ENCODE peak calls at places on chromosome 14, in nine cellular contexts. V is NCI-H1436; Y is stimulated activated CD4-positive, alpha-beta T cell treated with anti-CD3 and anti-CD28 coated beads, TNF-alpha, amount 100 ng/mL, for 48 hours; A is fibroblast of lung; T is HT1080; W is Daoy; B is T-helper 17 cell; I is H4; N is caudate nucleus. Z is an unnamed sample.

GRCh38 chr14:23877111-23877510 is 76.5 kb upstream of the DHRS4 start:
- DNase-seq in I (no peak), A (no peak), W (no peak), B (no peak), N (no peak), T (no peak), Y (no peak), V (no peak), Z (no peak)

GRCh38 chr14:24904533-24904932 is 145.4 kb downstream of the STXBP6 start:
- DNase-seq in I (no peak), W (no peak), N (no peak), V (no peak), T (no peak), Y (no peak), A (no peak), B (no peak), Z (no peak)

GRCh38 chr14:67680121-67680602 is 5.7 kb upstream of the VTI1B start:
- DNase-seq in T (peak), N (no peak), W (peak), I (peak), A (peak), B (no peak), Y (no peak), V (no peak), Z (no peak)

GRCh38 chr14:102584871-102585869 is 7.3 kb upstream of the RCOR1 start:
- DNase-seq in Y (no peak), V (no peak), B (no peak), T (peak), I (no peak), A (no peak), W (peak), N (no peak), Z (no peak)

GRCh38 chr14:72443991-72444431 is 449.9 kb downstream of the DPF3 start:
- DNase-seq in Y (peak), N (no peak), I (no peak), W (peak), V (no peak), A (no peak), T (peak), B (no peak), Z (no peak)

GRCh38 chr14:88599321-88599720 is 36.5 kb downstream of the ZC3H14 start:
- DNase-seq in W (no peak), I (no peak), Y (no peak), T (no peak), N (no peak), V (no peak), B (no peak), A (no peak), Z (no peak)

GRCh38 chr14:26730929-26731618 is 133.2 kb upstream of the NOVA1 start:
- DNase-seq in I (peak), B (no peak), W (peak), T (peak), A (peak), V (no peak), Y (no peak), N (no peak), Z (no peak)

GRCh38 chr14:96568646-96569045 is 66.5 kb downstream of the PAPOLA start:
- DNase-seq in A (no peak), V (no peak), I (no peak), T (no peak), Y (no peak), N (no peak), B (no peak), W (no peak), Z (no peak)

GRCh38 chr14:105489607-105490317 is 1.3 kb upstream of the TEDC1 start:
- DNase-seq in V (peak), A (peak), Y (peak), N (peak), B (peak), T (peak), W (peak), I (peak), Z (peak)

GRCh38 chr14:71320734-71321555 is 413.7 kb downstream of the PCNX1 start:
- DNase-seq in A (peak), N (peak), V (peak), I (peak), T (peak), W (peak), Y (no peak), B (peak), Z (peak)

GRCh38 chr14:24556756-24557155 is 19.3 kb downstream of the CTSG start:
- DNase-seq in I (peak), Y (no peak), A (no peak), V (no peak), W (peak), T (peak), N (no peak), B (no peak), Z (no peak)

GRCh38 chr14:81315344-81315743 is 84.8 kb downstream of the STON2 start:
- DNase-seq in Y (no peak), I (no peak), N (no peak), T (no peak), B (no peak), V (no peak), A (no peak), W (no peak), Z (no peak)

GRCh38 chr14:34223302-34224150 is 238.5 kb downstream of the SPTSSA start:
- DNase-seq in N (no peak), V (no peak), Y (no peak), A (no peak), T (no peak), W (no peak), I (no peak), B (no peak), Z (no peak)

GRCh38 chr14:62269204-62269603 is 507.0 kb downstream of the SNAPC1 start:
- DNase-seq in N (no peak), B (no peak), A (peak), I (peak), T (peak), W (peak), V (no peak), Y (no peak), Z (no peak)

GRCh38 chr14:63773504-63773903 is 45.6 kb upstream of the SGPP1 start:
- DNase-seq in I (no peak), W (no peak), V (no peak), B (no peak), A (no peak), T (no peak), Y (no peak), N (no peak), Z (no peak)

GRCh38 chr14:31567651-31568050 is 6.4 kb downstream of the NUBPL start:
- DNase-seq in W (no peak), V (no peak), Y (no peak), T (no peak), B (no peak), I (no peak), A (no peak), N (no peak), Z (no peak)

GRCh38 chr14:41606249-41607118 is at the start of gene LRFN5:
- DNase-seq in B (no peak), Y (no peak), N (no peak), W (peak), V (no peak), T (no peak), I (peak), A (peak), Z (no peak)

Z was measured in natural killer cell treated with Interleukin-12 subunit alpha and Interleukin-12 subunit beta and Interleukin-15 and Interleukin-18, amount 100 ng/mL, for 72 hours.